ENCODE peak calls at places on chromosome 11, in six cellular contexts. H is mesenchymal stem cell, F is H1, U is neuronal stem cell, M is H9, Y is IMR-90. I is an unnamed sample.
A peak's percentile ranks its signal among the peaks of the same experiment; 100 is the strongest.

GRCh38 chr11:131932584-131933360 is 562.4 kb downstream of the NTM start:
- DNase-seq in U (no peak), F (no peak), H (no peak), Y (no peak), M (no peak), I (no peak)

GRCh38 chr11:114256176-114256897 is 39.9 kb upstream of the NNMT start:
- DNase-seq in H (no peak), Y (no peak), M (no peak), F (no peak), U (peak; percentile 39), I (no peak)

GRCh38 chr11:69373251-69373635 is 79.3 kb downstream of the MYEOV start:
- DNase-seq in F (peak; percentile 19), U (no peak), H (no peak), Y (no peak), M (peak; percentile 8), I (no peak)

GRCh38 chr11:789951-790350 is at the start of gene CEND1:
- DNase-seq in M (no peak), H (peak; percentile 24), U (peak; percentile 51), Y (peak; percentile 54), F (peak; percentile 79), I (no peak)

GRCh38 chr11:9700105-9700801 is 36.4 kb downstream of the SWAP70 start:
- DNase-seq in U (no peak), H (no peak), F (no peak), M (no peak), Y (no peak), I (no peak)

GRCh38 chr11:121892131-121892681 is 223.8 kb downstream of the BLID start:
- DNase-seq in H (peak; percentile 43), F (no peak), M (peak; percentile 42), Y (peak; percentile 56), U (no peak), I (peak; percentile 70)

GRCh38 chr11:73524774-73525173 is 73.1 kb downstream of the FAM168A start:
- DNase-seq in U (no peak), Y (no peak), F (no peak), M (no peak), H (no peak), I (no peak)

GRCh38 chr11:100861221-100861620 is 174.1 kb downstream of the ARHGAP42 start:
- DNase-seq in Y (no peak), M (no peak), U (no peak), H (no peak), F (no peak), I (no peak)

GRCh38 chr11:34145847-34146381 is 40.5 kb downstream of the NAT10 start:
- DNase-seq in M (no peak), F (no peak), Y (no peak), U (no peak), H (no peak), I (no peak)

GRCh38 chr11:113729456-113729855 is 23.3 kb upstream of the TMPRSS5 start:
- DNase-seq in H (no peak), M (no peak), F (no peak), Y (peak; percentile 11), U (no peak), I (peak; percentile 26)

GRCh38 chr11:19595840-19596751 is 116.5 kb upstream of the NAV2 start:
- DNase-seq in H (peak; percentile 51), Y (peak; percentile 90), M (no peak), U (no peak), F (no peak), I (no peak)

GRCh38 chr11:116400081-116400480 is 372.7 kb downstream of the BUD13 start:
- DNase-seq in H (no peak), Y (no peak), U (no peak), F (no peak), M (no peak), I (no peak)

GRCh38 chr11:121213568-121213893 is 79.0 kb upstream of the SC5D start:
- DNase-seq in U (no peak), Y (no peak), F (peak; percentile 13), H (no peak), M (no peak), I (no peak)

GRCh38 chr11:132876301-132877071 is 655.8 kb downstream of the OPCML start:
- DNase-seq in M (no peak), U (no peak), F (no peak), Y (no peak), H (no peak), I (no peak)

GRCh38 chr11:65576867-65577755 is 1.3 kb downstream of the EHBP1L1 start:
- DNase-seq in U (no peak), F (no peak), H (peak; percentile 78), Y (peak; percentile 43), M (no peak), I (no peak)

GRCh38 chr11:15142838-15143237 is 28.1 kb downstream of the INSC start:
- DNase-seq in M (no peak), Y (no peak), H (no peak), F (no peak), U (no peak), I (no peak)

GRCh38 chr11:32893947-32894827 is 1.6 kb downstream of the QSER1 start:
- DNase-seq in U (peak; percentile 39), H (peak; percentile 90), F (no peak), M (peak; percentile 62), Y (peak; percentile 82), I (peak; percentile 91)

GRCh38 chr11:59776210-59777066 is 21.3 kb downstream of the STX3 start:
- DNase-seq in F (no peak), U (no peak), H (peak; percentile 55), M (no peak), Y (peak; percentile 78), I (no peak)

GRCh38 chr11:8015753-8016239 is 28.7 kb downstream of the EIF3F start:
- DNase-seq in U (no peak), F (peak; percentile 33), H (peak; percentile 32), Y (peak; percentile 69), M (peak; percentile 20), I (peak; percentile 76)

GRCh38 chr11:79243412-79244174 is 197.2 kb downstream of the TENM4 start:
- DNase-seq in H (no peak), M (no peak), Y (no peak), U (no peak), F (no peak), I (no peak)

GRCh38 chr11:44559207-44559943 is 6.1 kb upstream of the CD82 start:
- DNase-seq in U (peak; percentile 77), F (peak; percentile 68), M (peak; percentile 91), H (peak; percentile 27), Y (no peak), I (peak; percentile 76)

GRCh38 chr11:64276653-64277431 is 7.6 kb downstream of the BAD start:
- DNase-seq in F (no peak), M (no peak), Y (no peak), H (no peak), U (no peak), I (no peak)

GRCh38 chr11:112302226-112302868 is 41.7 kb upstream of the PLET1 start:
- DNase-seq in H (peak; percentile 33), U (no peak), Y (peak; percentile 30), F (no peak), M (no peak), I (peak; percentile 75)

GRCh38 chr11:19409307-19409706 is 168.6 kb upstream of the E2F8 start:
- DNase-seq in H (no peak), F (no peak), U (no peak), Y (no peak), M (no peak), I (no peak)

GRCh38 chr11:120239713-120240640 is at the start of gene POU2F3:
- DNase-seq in Y (no peak), F (peak; percentile 79), U (no peak), M (peak; percentile 65), H (no peak), I (peak; percentile 56)

GRCh38 chr11:80240245-80240644 is 799.4 kb upstream of the TENM4 start:
- DNase-seq in Y (no peak), H (no peak), M (no peak), F (no peak), U (no peak), I (no peak)

GRCh38 chr11:91396243-91397133 is 828.1 kb upstream of the FAT3 start:
- DNase-seq in U (no peak), M (no peak), F (no peak), H (peak; percentile 8), Y (peak; percentile 0), I (no peak)

GRCh38 chr11:40338739-40339138 is 1120.7 kb downstream of the LRRC4C start:
- DNase-seq in M (no peak), H (peak; percentile 70), U (no peak), F (no peak), Y (peak; percentile 80), I (peak; percentile 25)

GRCh38 chr11:72330131-72330727 is 86.3 kb upstream of the PHOX2A start:
- DNase-seq in F (no peak), M (no peak), U (no peak), H (no peak), Y (no peak), I (no peak)
- H2AK5ac ChIP-seq in F (no peak overlapping the region), M (no peak overlapping the region), U (no peak overlapping the region), H (no peak overlapping the region), Y (no peak overlapping the region), I (no peak overlapping the region)

DNA sequence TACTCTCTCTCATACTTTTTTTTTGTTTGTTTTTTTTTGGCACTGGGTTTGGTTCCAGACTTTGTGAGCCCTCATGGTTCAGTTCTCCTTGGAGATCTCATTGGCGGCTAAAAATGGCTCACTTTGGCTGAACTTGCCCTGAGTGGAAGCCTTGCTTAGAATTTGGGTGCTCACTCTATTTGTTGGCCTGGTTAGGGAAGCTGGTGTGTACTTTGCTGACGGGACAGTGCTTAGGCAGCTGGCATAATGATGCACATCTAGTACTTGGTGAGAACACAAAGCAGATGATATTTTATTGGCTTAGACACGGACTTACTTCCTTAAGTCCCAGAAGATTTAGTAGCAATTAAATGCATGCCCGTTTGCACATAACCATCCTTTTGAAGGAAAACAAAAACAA is 66.5 kb upstream of the GRAMD1B start:
- DNase-seq in F (no peak), U (no peak), Y (no peak), M (no peak), H (no peak), I (no peak)
- H2BK15ac ChIP-seq in F (no peak overlapping the region), U (no peak overlapping the region), Y (no peak overlapping the region), M (no peak overlapping the region), H (no peak overlapping the region), I (no peak overlapping the region)

DNA sequence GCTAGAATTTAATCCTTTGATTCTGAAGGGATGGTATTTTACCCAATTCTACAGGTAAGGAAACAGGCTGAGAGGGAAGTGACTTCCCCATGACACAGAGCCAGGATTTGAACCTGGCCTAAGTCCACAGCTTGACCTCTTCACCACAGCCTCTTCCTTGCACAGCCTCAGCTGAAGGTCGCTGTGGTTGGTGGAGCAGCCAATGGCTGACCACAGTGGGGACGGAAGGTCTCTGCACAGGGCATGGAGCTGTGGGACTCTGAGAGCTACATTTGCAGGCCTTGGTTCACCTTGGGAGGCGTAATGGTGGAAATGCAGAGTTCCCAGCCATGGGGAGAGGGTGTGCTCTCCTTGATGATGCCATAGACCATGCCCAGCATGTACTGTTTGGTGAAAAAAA is 295.0 kb downstream of the DDX10 start:
- DNase-seq in U (no peak), M (no peak), F (no peak), Y (no peak), H (no peak), I (peak; percentile 40)
- H2AK5ac ChIP-seq in U (no peak overlapping the region), M (no peak overlapping the region), F (no peak overlapping the region), Y (peak overlapping the region; percentile 66), H (no peak overlapping the region), I (peak overlapping the region; percentile 19)

DNA sequence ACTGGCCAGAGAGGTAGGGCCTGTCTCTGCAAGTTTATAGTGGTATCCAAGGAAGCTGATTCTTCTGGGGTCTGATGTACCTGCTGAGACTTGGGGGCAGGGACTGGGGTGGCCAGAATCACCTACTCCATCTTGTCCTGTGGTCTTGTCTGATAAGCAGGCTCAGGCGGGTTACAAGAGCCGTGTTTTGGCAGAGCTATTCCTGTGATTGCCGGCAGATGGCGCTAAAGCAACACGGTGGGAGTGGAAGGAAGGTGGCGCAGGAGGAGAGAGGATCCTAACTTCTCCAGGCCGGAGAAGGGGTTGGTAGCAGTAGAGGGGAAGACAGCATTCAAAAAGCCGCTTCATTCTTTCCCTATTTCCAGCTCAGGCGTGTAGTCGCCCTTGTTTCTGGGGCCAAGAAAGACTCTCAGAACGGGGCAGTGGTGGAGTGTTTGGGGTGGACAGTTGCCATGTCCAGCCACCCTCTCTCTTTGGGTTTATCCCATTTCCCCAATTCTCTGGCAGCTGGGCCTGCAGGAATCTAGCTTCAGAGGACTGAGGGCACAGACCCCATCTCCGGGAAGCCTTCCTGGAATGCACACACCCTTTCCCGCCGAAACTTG is 15.1 kb downstream of the CHRM1 start:
- DNase-seq in F (peak; percentile 96), H (peak; percentile 79), Y (peak; percentile 79), M (peak; percentile 93), U (peak; percentile 90), I (peak; percentile 92)
- H2BK15ac ChIP-seq in F (no peak overlapping the region), H (no peak overlapping the region), Y (no peak overlapping the region), M (no peak overlapping the region), U (no peak overlapping the region), I (no peak overlapping the region)

I was measured in mesendoderm.